ENCODE peak calls at places on chromosomes 11 and 22, in five cellular contexts. One of them, this sample, is unnamed.

GRCh38 chr22:46894081-46894671 is 131.7 kb downstream of the TBC1D22A start:
- DNase-seq in HL-60: no peak
- DNase-seq in GM23338: no peak
- DNase-seq in breast epithelium: no peak
- DNase-seq in prostate gland: no peak
- DNase-seq in this sample: no peak

GRCh38 chr22:29810156-29810555 is 27.9 kb downstream of the ASCC2 start:
- DNase-seq in breast epithelium: no peak
- DNase-seq in prostate gland: peak; percentile 47
- DNase-seq in HL-60: no peak
- DNase-seq in GM23338: no peak
- DNase-seq in this sample: no peak

GRCh38 chr11:88709567-88709966 is 356.2 kb downstream of the GRM5 start:
- DNase-seq in breast epithelium: no peak
- DNase-seq in prostate gland: no peak
- DNase-seq in HL-60: no peak
- DNase-seq in GM23338: peak; percentile 11
- DNase-seq in this sample: no peak

GRCh38 chr11:72609045-72609444 is 65.2 kb downstream of the PDE2A start:
- DNase-seq in HL-60: peak; percentile 40
- DNase-seq in GM23338: peak; percentile 53
- DNase-seq in breast epithelium: no peak
- DNase-seq in prostate gland: no peak
- DNase-seq in this sample: no peak

GRCh38 chr22:25354456-25354855 is 135.0 kb downstream of the CRYBB2 start:
- DNase-seq in prostate gland: no peak
- DNase-seq in breast epithelium: peak; percentile 34
- DNase-seq in GM23338: no peak
- DNase-seq in HL-60: no peak
- DNase-seq in this sample: no peak

GRCh38 chr11:79168530-79169110 is 272.2 kb downstream of the TENM4 start:
- DNase-seq in GM23338: no peak
- DNase-seq in prostate gland: no peak
- DNase-seq in HL-60: no peak
- DNase-seq in breast epithelium: no peak
- DNase-seq in this sample: no peak

GRCh38 chr22:40178417-40179409 is 988 bp downstream of the TNRC6B start:
- DNase-seq in GM23338: peak; percentile 80
- DNase-seq in HL-60: peak; percentile 59
- DNase-seq in prostate gland: peak; percentile 33
- DNase-seq in breast epithelium: no peak
- DNase-seq in this sample: peak; percentile 52

GRCh38 chr22:38491707-38492348 is 14.3 kb downstream of the DDX17 start:
- DNase-seq in prostate gland: no peak
- DNase-seq in GM23338: no peak
- DNase-seq in breast epithelium: no peak
- DNase-seq in HL-60: no peak
- DNase-seq in this sample: no peak

GRCh38 chr11:122337241-122338176 is 221.5 kb upstream of the BLID start:
- DNase-seq in GM23338: no peak
- DNase-seq in HL-60: peak; percentile 65
- DNase-seq in prostate gland: no peak
- DNase-seq in breast epithelium: no peak
- DNase-seq in this sample: no peak

GRCh38 chr11:18853086-18853720 is 61.6 kb upstream of the PTPN5 start:
- DNase-seq in prostate gland: peak; percentile 22
- DNase-seq in breast epithelium: no peak
- DNase-seq in GM23338: peak; percentile 87
- DNase-seq in HL-60: no peak
- DNase-seq in this sample: no peak

GRCh38 chr22:35308480-35308945 is 8.8 kb downstream of the TOM1 start:
- DNase-seq in HL-60: peak; percentile 37
- DNase-seq in prostate gland: no peak
- DNase-seq in breast epithelium: no peak
- DNase-seq in GM23338: no peak
- DNase-seq in this sample: no peak

GRCh38 chr11:1323779-1324178 is 14.3 kb upstream of the TOLLIP start:
- DNase-seq in HL-60: peak; percentile 68
- DNase-seq in breast epithelium: no peak
- DNase-seq in prostate gland: no peak
- DNase-seq in GM23338: no peak
- DNase-seq in this sample: no peak

GRCh38 chr11:83042966-83043711 is 28.6 kb downstream of the RAB30 start:
- DNase-seq in HL-60: no peak
- DNase-seq in prostate gland: no peak
- DNase-seq in GM23338: no peak
- DNase-seq in breast epithelium: no peak
- DNase-seq in this sample: no peak

GRCh38 chr11:60699282-60699681 is at the start of gene MS4A8:
- DNase-seq in prostate gland: no peak
- DNase-seq in HL-60: no peak
- DNase-seq in breast epithelium: no peak
- DNase-seq in GM23338: no peak
- DNase-seq in this sample: peak; percentile 52

GRCh38 chr11:58928691-58929090 is 10.6 kb upstream of the GLYATL1 start:
- DNase-seq in breast epithelium: no peak
- DNase-seq in prostate gland: no peak
- DNase-seq in GM23338: peak; percentile 9
- DNase-seq in HL-60: no peak
- DNase-seq in this sample: no peak

GRCh38 chr11:57474017-57474750 is 13.9 kb downstream of the RTN4RL2 start:
- DNase-seq in HL-60: peak; percentile 75
- DNase-seq in breast epithelium: no peak
- DNase-seq in prostate gland: no peak
- DNase-seq in GM23338: peak; percentile 47
- DNase-seq in this sample: no peak

GRCh38 chr11:25981998-25982397 is 349.9 kb upstream of the ANO3 start:
- DNase-seq in prostate gland: no peak
- DNase-seq in breast epithelium: no peak
- DNase-seq in GM23338: peak; percentile 75
- DNase-seq in HL-60: peak; percentile 15
- DNase-seq in this sample: peak; percentile 6

GRCh38 chr11:121634889-121635288 is 182.1 kb upstream of the SORL1-AS1 start:
- DNase-seq in HL-60: no peak
- DNase-seq in GM23338: no peak
- DNase-seq in breast epithelium: no peak
- DNase-seq in prostate gland: no peak
- DNase-seq in this sample: no peak

GRCh38 chr11:18277560-18278271 is 11.7 kb downstream of the SAA1 start:
- DNase-seq in GM23338: no peak
- DNase-seq in prostate gland: no peak
- DNase-seq in HL-60: peak; percentile 82
- DNase-seq in breast epithelium: no peak
- DNase-seq in this sample: no peak

GRCh38 chr22:39129081-39129480 is 23.4 kb downstream of the CBX7 start:
- DNase-seq in breast epithelium: no peak
- DNase-seq in HL-60: no peak
- DNase-seq in GM23338: no peak
- DNase-seq in prostate gland: no peak
- DNase-seq in this sample: no peak

GRCh38 chr11:69115586-69116560 is 39.9 kb upstream of the SMIM38 start:
- DNase-seq in HL-60: no peak
- DNase-seq in GM23338: no peak
- DNase-seq in prostate gland: peak; percentile 52
- DNase-seq in breast epithelium: peak; percentile 78
- DNase-seq in this sample: no peak

GRCh38 chr11:109696191-109696897 is 274.4 kb downstream of the C11orf87 start:
- DNase-seq in HL-60: no peak
- DNase-seq in prostate gland: no peak
- DNase-seq in GM23338: no peak
- DNase-seq in breast epithelium: no peak
- DNase-seq in this sample: no peak

GRCh38 chr11:126332221-126332711 is 23.2 kb upstream of the ST3GAL4 start:
- DNase-seq in breast epithelium: peak; percentile 47
- DNase-seq in HL-60: no peak
- DNase-seq in prostate gland: no peak
- DNase-seq in GM23338: no peak
- DNase-seq in this sample: no peak

GRCh38 chr11:64608260-64608538 is 17.2 kb downstream of the SLC22A12 start:
- DNase-seq in prostate gland: no peak
- DNase-seq in breast epithelium: no peak
- DNase-seq in GM23338: no peak
- DNase-seq in HL-60: no peak
- DNase-seq in this sample: no peak

GRCh38 chr11:64608636-64609035 is 17.6 kb downstream of the SLC22A12 start:
- DNase-seq in breast epithelium: no peak
- DNase-seq in prostate gland: no peak
- DNase-seq in HL-60: no peak
- DNase-seq in GM23338: peak; percentile 27
- DNase-seq in this sample: no peak

GRCh38 chr11:64606796-64607380 is 15.9 kb downstream of the SLC22A12 start:
- DNase-seq in GM23338: no peak
- DNase-seq in breast epithelium: no peak
- DNase-seq in HL-60: no peak
- DNase-seq in prostate gland: no peak
- DNase-seq in this sample: no peak

GRCh38 chr11:64605656-64606585 is 14.9 kb downstream of the SLC22A12 start:
- DNase-seq in HL-60: no peak
- DNase-seq in GM23338: no peak
- DNase-seq in breast epithelium: no peak
- DNase-seq in prostate gland: no peak
- DNase-seq in this sample: no peak

GRCh38 chr11:64607381-64608259 is 16.6 kb downstream of the SLC22A12 start:
- DNase-seq in breast epithelium: no peak
- DNase-seq in HL-60: no peak
- DNase-seq in GM23338: peak; percentile 57
- DNase-seq in prostate gland: no peak
- DNase-seq in this sample: no peak
- H3K4me3 ChIP-seq in breast epithelium: peak overlapping the region; percentile 64
- H3K4me3 ChIP-seq in HL-60: no peak overlapping the region
- H3K4me3 ChIP-seq in GM23338: peak overlapping the region; percentile 0
- H3K4me3 ChIP-seq in prostate gland: peak overlapping the region; percentile 14
- H3K4me3 ChIP-seq in this sample: no peak overlapping the region

DNA sequence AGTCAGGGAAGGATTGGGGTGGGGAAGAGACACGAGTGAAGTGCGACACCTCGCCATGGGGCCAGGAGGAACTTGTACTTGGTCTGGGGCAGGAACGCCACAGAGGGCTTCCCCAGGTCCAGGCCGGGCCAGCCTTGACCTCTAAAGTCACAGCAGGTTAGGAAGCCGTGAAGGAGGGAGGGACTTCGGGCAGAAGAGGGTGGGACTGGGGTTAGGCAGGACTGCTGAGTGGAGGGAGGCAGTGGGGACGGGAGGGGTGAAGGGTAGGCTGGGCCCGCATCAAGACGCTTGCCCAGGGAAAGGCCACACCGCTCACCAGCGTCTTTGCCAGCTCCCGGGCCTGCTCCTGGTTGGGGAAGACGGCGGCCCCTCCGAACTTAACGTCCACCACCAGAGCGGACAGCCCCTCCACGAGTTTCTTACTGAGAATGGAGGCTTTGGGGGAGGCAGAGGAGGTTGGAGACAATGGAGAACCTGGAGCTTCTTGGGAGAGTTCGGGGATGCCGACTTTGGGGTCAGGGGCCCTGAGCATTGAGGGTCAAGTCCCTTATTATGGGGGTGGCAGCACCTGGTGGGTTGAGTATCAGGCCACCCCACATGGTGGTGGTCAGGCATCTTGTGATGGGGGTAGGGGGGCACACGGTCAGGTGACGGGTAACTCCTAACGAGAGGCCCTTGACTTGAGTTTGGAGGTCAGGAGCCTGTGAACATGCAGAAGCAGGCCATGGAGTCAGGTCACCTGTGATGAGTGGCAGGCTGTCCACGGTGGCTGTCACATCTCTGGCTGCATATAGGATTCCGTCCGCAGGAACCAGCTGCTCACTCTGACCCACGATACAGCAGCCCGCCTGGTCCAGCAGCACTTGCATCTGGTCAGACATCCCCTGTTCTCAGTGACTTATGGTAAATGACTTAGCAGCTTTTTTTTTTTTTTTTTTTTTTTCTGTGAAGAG is 1.7 kb upstream of the SCO2 start:
- DNase-seq in HL-60: peak; percentile 89
- DNase-seq in prostate gland: no peak
- DNase-seq in GM23338: peak; percentile 67
- DNase-seq in breast epithelium: no peak
- DNase-seq in this sample: no peak
- TF ChIP-seq POLR2AphosphoS5 in HL-60: peak; percentile 56
- TF ChIP-seq POLR2AphosphoS5 in prostate gland: no peak
- TF ChIP-seq POLR2AphosphoS5 in GM23338: peak; percentile 42
- TF ChIP-seq POLR2AphosphoS5 in breast epithelium: no peak
- TF ChIP-seq POLR2AphosphoS5 in this sample: no peak

DNA sequence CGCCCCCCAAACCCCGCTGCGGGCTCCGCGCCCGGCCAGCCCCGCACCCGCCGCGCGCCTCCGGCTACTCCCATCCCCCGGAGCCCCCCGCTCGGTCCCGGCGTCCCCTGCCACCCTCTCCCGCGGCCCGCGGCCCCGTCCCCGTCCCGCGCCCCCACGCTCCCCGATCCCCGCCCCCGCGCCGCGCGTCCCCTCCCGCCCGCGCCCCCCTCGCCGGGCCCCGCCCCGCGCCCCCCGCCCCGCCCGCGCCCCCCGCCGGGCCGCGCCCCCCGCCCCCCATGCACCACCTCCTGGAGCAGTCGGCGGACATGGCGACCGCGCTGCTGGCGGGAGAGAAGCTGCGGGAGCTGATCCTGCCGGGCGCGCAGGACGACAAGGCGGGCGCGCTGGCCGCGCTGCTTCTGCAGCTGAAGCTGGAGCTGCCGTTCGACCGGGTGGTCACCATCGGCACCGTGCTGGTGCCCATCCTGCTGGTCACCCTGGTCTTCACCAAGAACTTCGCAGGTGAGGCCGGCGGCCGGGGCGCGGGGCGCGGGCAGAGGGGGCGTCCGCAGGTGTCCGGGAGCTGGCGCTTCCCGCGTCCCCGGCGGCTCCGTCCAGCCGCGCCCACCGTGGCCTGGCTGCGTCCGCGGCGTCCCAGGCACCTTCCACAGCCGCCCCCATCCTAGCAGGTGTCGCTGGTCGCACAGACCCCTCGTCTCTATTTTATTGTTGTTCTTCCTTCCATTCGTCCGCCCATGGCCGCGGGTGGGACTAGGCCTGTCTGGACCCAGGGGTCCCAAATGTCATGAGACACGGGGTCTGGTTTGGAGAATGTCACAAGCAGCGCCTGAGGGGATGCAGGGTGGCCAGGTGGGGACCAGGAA is at the start of gene PANX2:
- DNase-seq in breast epithelium: no peak
- DNase-seq in GM23338: peak; percentile 59
- DNase-seq in HL-60: no peak
- DNase-seq in prostate gland: no peak
- DNase-seq in this sample: no peak
- H3K4me3 ChIP-seq in breast epithelium: peak within 1 kb of the TSS; percentile 88
- H3K4me3 ChIP-seq in GM23338: peak within 1 kb of the TSS; percentile 69
- H3K4me3 ChIP-seq in HL-60: peak within 1 kb of the TSS; percentile 41
- H3K4me3 ChIP-seq in prostate gland: peak within 1 kb of the TSS; percentile 55
- H3K4me3 ChIP-seq in this sample: peak within 1 kb of the TSS; percentile 82

DNA sequence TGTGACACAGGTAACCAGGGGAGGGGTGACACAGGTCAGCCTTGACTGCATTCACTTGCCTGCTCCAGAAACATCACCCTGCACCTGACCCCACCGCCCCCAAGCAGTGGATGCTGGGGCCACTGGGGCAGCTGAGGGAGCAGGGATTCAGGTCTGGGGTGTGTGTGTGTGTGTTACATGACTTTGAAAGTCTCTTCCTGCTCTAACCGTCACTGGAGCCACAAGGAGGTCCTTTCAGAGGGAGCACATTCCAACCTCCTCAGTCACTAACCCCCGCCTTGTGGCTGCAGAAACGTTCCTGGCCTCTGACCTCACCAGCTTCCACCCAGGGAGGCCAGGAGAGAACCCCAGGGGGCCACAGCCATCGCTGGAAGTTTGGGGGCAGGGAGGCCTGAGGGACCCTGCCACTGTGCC is 2.9 kb upstream of the FOSL1 start:
- DNase-seq in HL-60: no peak
- DNase-seq in GM23338: peak; percentile 72
- DNase-seq in prostate gland: no peak
- DNase-seq in breast epithelium: no peak
- DNase-seq in this sample: no peak
- TF ChIP-seq POLR2AphosphoS5 in HL-60: no peak
- TF ChIP-seq POLR2AphosphoS5 in GM23338: no peak
- TF ChIP-seq POLR2AphosphoS5 in prostate gland: no peak
- TF ChIP-seq POLR2AphosphoS5 in breast epithelium: no peak
- TF ChIP-seq POLR2AphosphoS5 in this sample: no peak

This sample was measured in SK-N-MC.